ENCODE peak calls at places on chromosomes 16 and 17, in eight cellular contexts. One of them, this sample, is unnamed.

GRCh38 chr17:57649731-57650484 is 95.2 kb downstream of the CCDC182 start:
- DNase-seq in AG04450: no peak
- DNase-seq in choroid plexus epithelial cell: peak
- DNase-seq in SJCRH30: no peak
- DNase-seq in naive thymus-derived CD4-positive, alpha-beta T cell: no peak
- DNase-seq in cardiac fibroblast: peak
- DNase-seq in tibial nerve: no peak
- DNase-seq in dorsolateral prefrontal cortex: no peak
- DNase-seq in this sample: peak

GRCh38 chr17:1493291-1493980 is 950 bp upstream of the MYO1C start:
- DNase-seq in AG04450: no peak
- DNase-seq in choroid plexus epithelial cell: no peak
- DNase-seq in SJCRH30: no peak
- DNase-seq in naive thymus-derived CD4-positive, alpha-beta T cell: no peak
- DNase-seq in cardiac fibroblast: peak
- DNase-seq in tibial nerve: no peak
- DNase-seq in dorsolateral prefrontal cortex: no peak
- DNase-seq in this sample: no peak

GRCh38 chr16:73304008-73304814 is 256.3 kb upstream of the ZFHX3 start:
- DNase-seq in AG04450: no peak
- DNase-seq in choroid plexus epithelial cell: no peak
- DNase-seq in SJCRH30: no peak
- DNase-seq in naive thymus-derived CD4-positive, alpha-beta T cell: no peak
- DNase-seq in cardiac fibroblast: no peak
- DNase-seq in tibial nerve: no peak
- DNase-seq in dorsolateral prefrontal cortex: no peak
- DNase-seq in this sample: no peak

GRCh38 chr17:74465378-74466110 is 890 bp upstream of the CD300A start:
- DNase-seq in AG04450: no peak
- DNase-seq in choroid plexus epithelial cell: no peak
- DNase-seq in SJCRH30: no peak
- DNase-seq in naive thymus-derived CD4-positive, alpha-beta T cell: no peak
- DNase-seq in cardiac fibroblast: no peak
- DNase-seq in tibial nerve: no peak
- DNase-seq in dorsolateral prefrontal cortex: no peak
- DNase-seq in this sample: no peak

GRCh38 chr16:88703486-88704309 is 2.5 kb downstream of the RNF166 start:
- DNase-seq in AG04450: no peak
- DNase-seq in choroid plexus epithelial cell: no peak
- DNase-seq in SJCRH30: no peak
- DNase-seq in naive thymus-derived CD4-positive, alpha-beta T cell: peak
- DNase-seq in cardiac fibroblast: no peak
- DNase-seq in tibial nerve: no peak
- DNase-seq in dorsolateral prefrontal cortex: no peak
- DNase-seq in this sample: no peak

GRCh38 chr16:3578610-3579551 is 1.7 kb upstream of the NLRC3 start:
- DNase-seq in AG04450: no peak
- DNase-seq in choroid plexus epithelial cell: no peak
- DNase-seq in SJCRH30: peak
- DNase-seq in naive thymus-derived CD4-positive, alpha-beta T cell: peak
- DNase-seq in cardiac fibroblast: no peak
- DNase-seq in tibial nerve: no peak
- DNase-seq in dorsolateral prefrontal cortex: no peak
- DNase-seq in this sample: no peak

GRCh38 chr17:7475764-7476422 is 3.5 kb downstream of the ZBTB4 start:
- DNase-seq in AG04450: no peak
- DNase-seq in choroid plexus epithelial cell: no peak
- DNase-seq in SJCRH30: no peak
- DNase-seq in naive thymus-derived CD4-positive, alpha-beta T cell: no peak
- DNase-seq in cardiac fibroblast: peak
- DNase-seq in tibial nerve: peak
- DNase-seq in dorsolateral prefrontal cortex: no peak
- DNase-seq in this sample: peak

GRCh38 chr16:79261461-79261860 is 339.1 kb downstream of the MAF start:
- DNase-seq in AG04450: no peak
- DNase-seq in choroid plexus epithelial cell: no peak
- DNase-seq in SJCRH30: peak
- DNase-seq in naive thymus-derived CD4-positive, alpha-beta T cell: no peak
- DNase-seq in cardiac fibroblast: no peak
- DNase-seq in tibial nerve: no peak
- DNase-seq in dorsolateral prefrontal cortex: no peak
- DNase-seq in this sample: no peak

GRCh38 chr16:57818377-57819055 is 16.2 kb upstream of the KIFC3 start:
- DNase-seq in AG04450: no peak
- DNase-seq in choroid plexus epithelial cell: no peak
- DNase-seq in SJCRH30: peak
- DNase-seq in naive thymus-derived CD4-positive, alpha-beta T cell: no peak
- DNase-seq in cardiac fibroblast: no peak
- DNase-seq in tibial nerve: no peak
- DNase-seq in dorsolateral prefrontal cortex: no peak
- DNase-seq in this sample: no peak

GRCh38 chr17:70181866-70182265 is 12.5 kb downstream of the KCNJ2 start:
- DNase-seq in AG04450: no peak
- DNase-seq in choroid plexus epithelial cell: no peak
- DNase-seq in SJCRH30: no peak
- DNase-seq in naive thymus-derived CD4-positive, alpha-beta T cell: no peak
- DNase-seq in cardiac fibroblast: no peak
- DNase-seq in tibial nerve: no peak
- DNase-seq in dorsolateral prefrontal cortex: no peak
- DNase-seq in this sample: peak

DNA sequence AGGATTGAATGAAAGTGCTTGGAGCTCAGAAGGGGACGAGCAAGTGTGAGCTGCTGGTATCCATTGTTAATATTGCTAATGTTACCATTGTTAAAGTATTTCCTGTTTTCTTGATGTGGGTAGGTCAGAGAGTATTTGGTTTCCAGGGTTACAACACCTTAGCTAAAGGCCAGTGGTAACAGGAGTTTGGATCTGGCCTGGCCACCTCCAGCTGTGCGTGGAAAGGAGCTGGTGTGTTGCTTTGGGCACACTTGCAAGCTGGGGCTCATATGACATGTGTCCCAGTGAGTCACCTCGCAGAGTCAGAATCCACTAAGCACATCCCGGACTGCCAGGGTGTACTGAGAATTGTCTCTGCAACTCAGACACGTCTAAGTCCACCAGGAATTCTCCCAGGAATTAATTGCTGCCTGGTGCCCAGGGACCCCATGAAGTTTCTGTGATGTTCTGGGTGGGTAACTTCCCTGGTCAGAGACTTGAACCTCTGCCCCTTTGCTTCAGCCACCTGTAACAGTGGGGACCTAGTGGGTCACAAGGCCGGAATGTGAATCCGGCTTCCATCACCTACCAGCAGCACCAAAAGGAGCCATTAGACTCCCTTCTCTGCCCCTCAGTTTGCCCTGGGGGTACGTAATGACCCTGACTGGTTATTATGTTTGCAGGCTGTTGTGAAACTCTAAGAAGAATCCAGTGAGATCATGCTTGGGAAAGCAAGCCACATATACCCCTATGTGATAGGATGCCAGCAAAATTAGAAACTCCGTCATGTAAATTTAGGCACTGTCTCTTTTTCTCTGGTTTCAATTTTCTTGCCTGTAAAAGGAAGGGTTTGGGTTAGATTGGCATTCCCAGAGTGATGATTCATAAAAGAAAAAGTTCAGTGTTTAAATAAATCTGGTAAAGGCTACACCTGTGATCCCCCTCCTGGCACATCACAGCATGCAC is 12.8 kb downstream of the SLC6A2 start:
- DNase-seq in AG04450: no peak
- DNase-seq in choroid plexus epithelial cell: no peak
- DNase-seq in SJCRH30: peak
- DNase-seq in naive thymus-derived CD4-positive, alpha-beta T cell: no peak
- DNase-seq in cardiac fibroblast: peak
- DNase-seq in tibial nerve: no peak
- DNase-seq in dorsolateral prefrontal cortex: no peak
- DNase-seq in this sample: peak
- H3K4me3 ChIP-seq in AG04450: no peak
- H3K4me3 ChIP-seq in choroid plexus epithelial cell: no peak
- H3K4me3 ChIP-seq in SJCRH30: no peak
- H3K4me3 ChIP-seq in naive thymus-derived CD4-positive, alpha-beta T cell: no peak
- H3K4me3 ChIP-seq in cardiac fibroblast: no peak
- H3K4me3 ChIP-seq in tibial nerve: no peak
- H3K4me3 ChIP-seq in dorsolateral prefrontal cortex: no peak
- H3K4me3 ChIP-seq in this sample: no peak

GRCh38 chr17:67605259-67605912 is 112.3 kb upstream of the NOL11 start:
- DNase-seq in AG04450: no peak
- DNase-seq in choroid plexus epithelial cell: no peak
- DNase-seq in SJCRH30: no peak
- DNase-seq in naive thymus-derived CD4-positive, alpha-beta T cell: no peak
- DNase-seq in cardiac fibroblast: peak
- DNase-seq in tibial nerve: no peak
- DNase-seq in dorsolateral prefrontal cortex: no peak
- DNase-seq in this sample: no peak
- H3K4me3 ChIP-seq in AG04450: no peak
- H3K4me3 ChIP-seq in choroid plexus epithelial cell: no peak
- H3K4me3 ChIP-seq in SJCRH30: no peak
- H3K4me3 ChIP-seq in naive thymus-derived CD4-positive, alpha-beta T cell: no peak
- H3K4me3 ChIP-seq in cardiac fibroblast: no peak
- H3K4me3 ChIP-seq in tibial nerve: no peak
- H3K4me3 ChIP-seq in dorsolateral prefrontal cortex: no peak
- H3K4me3 ChIP-seq in this sample: no peak

GRCh38 chr17:27631897-27632725 is 1.1 kb downstream of the LGALS9 start:
- DNase-seq in AG04450: no peak
- DNase-seq in choroid plexus epithelial cell: no peak
- DNase-seq in SJCRH30: no peak
- DNase-seq in naive thymus-derived CD4-positive, alpha-beta T cell: no peak
- DNase-seq in cardiac fibroblast: no peak
- DNase-seq in tibial nerve: no peak
- DNase-seq in dorsolateral prefrontal cortex: no peak
- DNase-seq in this sample: no peak
- H3K4me3 ChIP-seq in AG04450: no peak
- H3K4me3 ChIP-seq in choroid plexus epithelial cell: no peak
- H3K4me3 ChIP-seq in SJCRH30: no peak
- H3K4me3 ChIP-seq in naive thymus-derived CD4-positive, alpha-beta T cell: peak
- H3K4me3 ChIP-seq in cardiac fibroblast: no peak
- H3K4me3 ChIP-seq in tibial nerve: peak
- H3K4me3 ChIP-seq in dorsolateral prefrontal cortex: no peak
- H3K4me3 ChIP-seq in this sample: no peak

GRCh38 chr17:42780816-42781638 is 617 bp downstream of the WNK4 start:
- DNase-seq in AG04450: no peak
- DNase-seq in choroid plexus epithelial cell: no peak
- DNase-seq in SJCRH30: no peak
- DNase-seq in naive thymus-derived CD4-positive, alpha-beta T cell: no peak
- DNase-seq in cardiac fibroblast: no peak
- DNase-seq in tibial nerve: no peak
- DNase-seq in dorsolateral prefrontal cortex: no peak
- DNase-seq in this sample: no peak

GRCh38 chr17:42779942-42780815 is at the start of gene WNK4:
- DNase-seq in AG04450: no peak
- DNase-seq in choroid plexus epithelial cell: no peak
- DNase-seq in SJCRH30: no peak
- DNase-seq in naive thymus-derived CD4-positive, alpha-beta T cell: no peak
- DNase-seq in cardiac fibroblast: peak
- DNase-seq in tibial nerve: no peak
- DNase-seq in dorsolateral prefrontal cortex: no peak
- DNase-seq in this sample: no peak

GRCh38 chr17:42778570-42778969 is 1.8 kb upstream of the WNK4 start:
- DNase-seq in AG04450: no peak
- DNase-seq in choroid plexus epithelial cell: no peak
- DNase-seq in SJCRH30: no peak
- DNase-seq in naive thymus-derived CD4-positive, alpha-beta T cell: no peak
- DNase-seq in cardiac fibroblast: no peak
- DNase-seq in tibial nerve: no peak
- DNase-seq in dorsolateral prefrontal cortex: no peak
- DNase-seq in this sample: no peak

GRCh38 chr17:42781639-42782401 is 1.4 kb downstream of the WNK4 start:
- DNase-seq in AG04450: no peak
- DNase-seq in choroid plexus epithelial cell: no peak
- DNase-seq in SJCRH30: no peak
- DNase-seq in naive thymus-derived CD4-positive, alpha-beta T cell: no peak
- DNase-seq in cardiac fibroblast: peak
- DNase-seq in tibial nerve: no peak
- DNase-seq in dorsolateral prefrontal cortex: no peak
- DNase-seq in this sample: no peak

GRCh38 chr17:42779304-42779941 is 987 bp upstream of the WNK4 start:
- DNase-seq in AG04450: no peak
- DNase-seq in choroid plexus epithelial cell: no peak
- DNase-seq in SJCRH30: no peak
- DNase-seq in naive thymus-derived CD4-positive, alpha-beta T cell: no peak
- DNase-seq in cardiac fibroblast: no peak
- DNase-seq in tibial nerve: no peak
- DNase-seq in dorsolateral prefrontal cortex: no peak
- DNase-seq in this sample: no peak
- H3K4me3 ChIP-seq in AG04450: no peak
- H3K4me3 ChIP-seq in choroid plexus epithelial cell: no peak
- H3K4me3 ChIP-seq in SJCRH30: no peak
- H3K4me3 ChIP-seq in naive thymus-derived CD4-positive, alpha-beta T cell: no peak
- H3K4me3 ChIP-seq in cardiac fibroblast: no peak
- H3K4me3 ChIP-seq in tibial nerve: no peak
- H3K4me3 ChIP-seq in dorsolateral prefrontal cortex: no peak
- H3K4me3 ChIP-seq in this sample: no peak

GRCh38 chr16:50806099-50807062 is 64.5 kb downstream of the CYLD start:
- DNase-seq in AG04450: peak
- DNase-seq in choroid plexus epithelial cell: peak
- DNase-seq in SJCRH30: peak
- DNase-seq in naive thymus-derived CD4-positive, alpha-beta T cell: peak
- DNase-seq in cardiac fibroblast: peak
- DNase-seq in tibial nerve: peak
- DNase-seq in dorsolateral prefrontal cortex: peak
- DNase-seq in this sample: peak
- H3K4me3 ChIP-seq in AG04450: peak
- H3K4me3 ChIP-seq in choroid plexus epithelial cell: peak
- H3K4me3 ChIP-seq in SJCRH30: no peak
- H3K4me3 ChIP-seq in naive thymus-derived CD4-positive, alpha-beta T cell: peak
- H3K4me3 ChIP-seq in cardiac fibroblast: peak
- H3K4me3 ChIP-seq in tibial nerve: peak
- H3K4me3 ChIP-seq in dorsolateral prefrontal cortex: peak
- H3K4me3 ChIP-seq in this sample: peak

DNA sequence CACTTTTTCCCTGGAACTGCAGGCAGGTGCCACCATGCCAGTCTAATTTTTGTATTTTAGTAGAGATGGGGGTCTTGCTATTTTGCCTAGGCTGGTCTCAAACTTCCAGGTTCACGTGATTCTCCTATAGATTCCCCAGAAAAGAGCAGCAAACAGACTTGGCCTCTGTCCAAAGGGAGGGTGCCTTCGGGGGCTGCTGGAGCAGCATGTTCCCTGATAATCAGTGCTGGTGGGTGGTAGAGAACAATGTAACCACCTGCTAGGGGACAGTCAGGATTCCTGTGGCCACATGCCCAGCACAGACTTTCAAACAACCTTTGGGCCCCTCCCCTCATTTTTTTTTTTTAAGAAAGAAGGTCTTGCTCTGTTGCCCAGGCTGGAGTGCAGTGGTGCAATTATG is 14.2 kb upstream of the CCNF start:
- DNase-seq in AG04450: no peak
- DNase-seq in choroid plexus epithelial cell: no peak
- DNase-seq in SJCRH30: no peak
- DNase-seq in naive thymus-derived CD4-positive, alpha-beta T cell: no peak
- DNase-seq in cardiac fibroblast: no peak
- DNase-seq in tibial nerve: no peak
- DNase-seq in dorsolateral prefrontal cortex: no peak
- DNase-seq in this sample: no peak
- H3K4me3 ChIP-seq in AG04450: no peak
- H3K4me3 ChIP-seq in choroid plexus epithelial cell: no peak
- H3K4me3 ChIP-seq in SJCRH30: no peak
- H3K4me3 ChIP-seq in naive thymus-derived CD4-positive, alpha-beta T cell: no peak
- H3K4me3 ChIP-seq in cardiac fibroblast: no peak
- H3K4me3 ChIP-seq in tibial nerve: no peak
- H3K4me3 ChIP-seq in dorsolateral prefrontal cortex: no peak
- H3K4me3 ChIP-seq in this sample: no peak

GRCh38 chr17:78737332-78737731 is 44.7 kb downstream of the CYTH1 start:
- DNase-seq in AG04450: peak
- DNase-seq in choroid plexus epithelial cell: peak
- DNase-seq in SJCRH30: peak
- DNase-seq in naive thymus-derived CD4-positive, alpha-beta T cell: no peak
- DNase-seq in cardiac fibroblast: no peak
- DNase-seq in tibial nerve: no peak
- DNase-seq in dorsolateral prefrontal cortex: no peak
- DNase-seq in this sample: peak
- H3K4me3 ChIP-seq in AG04450: no peak
- H3K4me3 ChIP-seq in choroid plexus epithelial cell: no peak
- H3K4me3 ChIP-seq in SJCRH30: no peak
- H3K4me3 ChIP-seq in naive thymus-derived CD4-positive, alpha-beta T cell: peak
- H3K4me3 ChIP-seq in cardiac fibroblast: no peak
- H3K4me3 ChIP-seq in tibial nerve: no peak
- H3K4me3 ChIP-seq in dorsolateral prefrontal cortex: no peak
- H3K4me3 ChIP-seq in this sample: no peak

This sample was measured in epithelial cell of esophagus.